ENCODE peak calls at places on chromosomes 13 and 19, in ten cellular contexts. M, J, F, T, R, Z, G, I, V and P are unnamed samples.

GRCh38 chr19:49339364-49340068 is 4.3 kb downstream of the CD37 start:
- DNase-seq in F (no peak), G (no peak), I (peak), Z (peak), J (peak), M (peak), T (no peak), R (peak), V (peak), P (peak)

GRCh38 chr19:55467236-55468053 is 2.9 kb upstream of the C19orf85 start:
- DNase-seq in F (peak), V (peak), M (no peak), I (peak), Z (peak), G (peak), T (no peak), J (no peak), R (peak), P (peak)

GRCh38 chr19:29040951-29041350 is 172.0 kb downstream of the UQCRFS1 start:
- DNase-seq in R (no peak), Z (no peak), I (no peak), V (no peak), J (peak), T (no peak), G (no peak), F (no peak), M (no peak), P (no peak)

GRCh38 chr19:16899566-16900075 is 10.8 kb downstream of the F2RL3 start:
- DNase-seq in G (peak), F (no peak), R (peak), T (no peak), V (peak), M (no peak), Z (peak), I (no peak), J (no peak), P (no peak)

GRCh38 chr13:113923376-113924063 is 50.4 kb downstream of the C13orf46 start:
- DNase-seq in Z (no peak), R (no peak), M (no peak), T (no peak), J (no peak), I (no peak), V (no peak), G (no peak), F (no peak), P (no peak)

GRCh38 chr13:114076329-114076761 is 56.1 kb downstream of the RASA3 start:
- DNase-seq in I (no peak), T (no peak), V (peak), Z (no peak), J (no peak), R (no peak), F (no peak), M (peak), G (no peak), P (peak)

GRCh38 chr19:18609717-18610051 is 3.0 kb upstream of the TMEM59L start:
- DNase-seq in V (no peak), Z (no peak), F (no peak), I (no peak), G (no peak), T (no peak), J (no peak), M (no peak), R (no peak), P (no peak)

GRCh38 chr13:51800456-51800855 is 3.5 kb downstream of the DHRS12 start:
- DNase-seq in Z (no peak), G (no peak), T (no peak), R (no peak), I (no peak), M (no peak), V (peak), F (no peak), J (no peak), P (peak)